ENCODE peak calls at places on chromosomes 4 and X, in five cellular contexts. One of them, this sample, is unnamed.

GRCh38 chr4:139311909-139312308 is 9.6 kb upstream of the NDUFC1 start:
- DNase-seq in AG04449: no peak
- DNase-seq in AG10803: no peak
- DNase-seq in osteocyte: no peak
- DNase-seq in mesothelial cell of epicardium: no peak
- DNase-seq in this sample: no peak

GRCh38 chr4:165384608-165385007 is 5.8 kb downstream of the CPE start:
- DNase-seq in AG10803: peak
- DNase-seq in AG04449: no peak
- DNase-seq in osteocyte: no peak
- DNase-seq in mesothelial cell of epicardium: no peak
- DNase-seq in this sample: no peak

GRCh38 chrX:17355976-17356375 is 19.0 kb upstream of the NHS start:
- DNase-seq in AG10803: no peak
- DNase-seq in osteocyte: no peak
- DNase-seq in mesothelial cell of epicardium: no peak
- DNase-seq in AG04449: no peak
- DNase-seq in this sample: no peak

GRCh38 chrX:16970977-16971376 is 24.5 kb downstream of the REPS2 start:
- DNase-seq in osteocyte: no peak
- DNase-seq in mesothelial cell of epicardium: no peak
- DNase-seq in AG04449: no peak
- DNase-seq in AG10803: peak
- DNase-seq in this sample: no peak

GRCh38 chrX:77597090-77597489 is 149.9 kb downstream of the FGF16 start:
- DNase-seq in mesothelial cell of epicardium: no peak
- DNase-seq in AG10803: peak
- DNase-seq in AG04449: no peak
- DNase-seq in osteocyte: no peak
- DNase-seq in this sample: no peak

GRCh38 chr4:73573794-73574528 is 46.3 kb downstream of the RASSF6 start:
- DNase-seq in AG04449: peak
- DNase-seq in mesothelial cell of epicardium: peak
- DNase-seq in AG10803: peak
- DNase-seq in osteocyte: peak
- DNase-seq in this sample: peak

GRCh38 chr4:108834167-108834566 is 71.3 kb upstream of the ETNPPL start:
- DNase-seq in mesothelial cell of epicardium: no peak
- DNase-seq in osteocyte: no peak
- DNase-seq in AG10803: peak
- DNase-seq in AG04449: no peak
- DNase-seq in this sample: no peak

GRCh38 chr4:108336076-108336475 is 167.3 kb upstream of the LEF1 start:
- DNase-seq in AG04449: no peak
- DNase-seq in AG10803: peak
- DNase-seq in osteocyte: no peak
- DNase-seq in mesothelial cell of epicardium: no peak
- DNase-seq in this sample: no peak

GRCh38 chr4:129342820-129343219 is 246.9 kb downstream of the C4orf33 start:
- DNase-seq in mesothelial cell of epicardium: no peak
- DNase-seq in osteocyte: no peak
- DNase-seq in AG10803: peak
- DNase-seq in AG04449: peak
- DNase-seq in this sample: no peak

GRCh38 chr4:147754037-147754445 is 22.2 kb downstream of the ARHGAP10 start:
- DNase-seq in AG10803: peak
- DNase-seq in AG04449: peak
- DNase-seq in mesothelial cell of epicardium: no peak
- DNase-seq in osteocyte: no peak
- DNase-seq in this sample: no peak

GRCh38 chr4:2795558-2796260 is 2.8 kb downstream of the SH3BP2 start:
- DNase-seq in AG04449: no peak
- DNase-seq in osteocyte: no peak
- DNase-seq in AG10803: no peak
- DNase-seq in mesothelial cell of epicardium: no peak
- DNase-seq in this sample: no peak

GRCh38 chr4:143399113-143399949 is 62.7 kb downstream of the GAB1 start:
- DNase-seq in mesothelial cell of epicardium: no peak
- DNase-seq in osteocyte: no peak
- DNase-seq in AG10803: peak
- DNase-seq in AG04449: no peak
- DNase-seq in this sample: no peak

GRCh38 chr4:100497729-100498250 is 20.0 kb downstream of the EMCN start:
- DNase-seq in AG04449: no peak
- DNase-seq in mesothelial cell of epicardium: no peak
- DNase-seq in AG10803: no peak
- DNase-seq in osteocyte: no peak
- DNase-seq in this sample: no peak

GRCh38 chr4:48831532-48832015 is 686 bp downstream of the OCIAD1 start:
- DNase-seq in mesothelial cell of epicardium: no peak
- DNase-seq in osteocyte: no peak
- DNase-seq in AG04449: no peak
- DNase-seq in AG10803: peak
- DNase-seq in this sample: no peak

GRCh38 chr4:53905935-53906377 is 158.4 kb downstream of the CHIC2 start:
- DNase-seq in mesothelial cell of epicardium: no peak
- DNase-seq in AG04449: no peak
- DNase-seq in AG10803: peak
- DNase-seq in osteocyte: no peak
- DNase-seq in this sample: no peak

GRCh38 chrX:7088968-7089615 is 58.4 kb upstream of the STS start:
- DNase-seq in osteocyte: peak
- DNase-seq in AG10803: no peak
- DNase-seq in mesothelial cell of epicardium: no peak
- DNase-seq in AG04449: no peak
- DNase-seq in this sample: peak

DNA sequence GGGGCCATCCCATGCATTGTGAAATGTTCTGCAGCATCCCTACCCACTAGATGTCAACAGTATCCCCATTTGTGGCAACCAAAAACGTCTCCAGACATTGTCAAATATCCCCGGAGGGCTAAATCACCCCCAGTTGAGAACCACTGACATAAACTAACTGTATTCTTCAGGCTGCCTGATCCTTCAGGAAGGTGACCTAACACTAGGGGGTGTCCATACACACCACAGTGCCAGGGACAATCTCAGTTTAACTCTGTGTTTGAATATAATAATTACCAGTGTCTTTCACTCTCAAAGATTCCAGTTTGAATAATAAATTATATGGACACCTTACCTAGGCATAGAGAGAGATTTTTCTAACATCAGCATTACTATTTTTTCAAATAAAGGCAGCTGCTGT is 6.4 kb downstream of the ACE2 start:
- DNase-seq in osteocyte: no peak
- DNase-seq in AG10803: no peak
- DNase-seq in AG04449: no peak
- DNase-seq in mesothelial cell of epicardium: no peak
- DNase-seq in this sample: no peak
- TF ChIP-seq CTCF in osteocyte: no peak
- TF ChIP-seq CTCF in AG10803: peak
- TF ChIP-seq CTCF in AG04449: no peak
- TF ChIP-seq CTCF in mesothelial cell of epicardium: no peak
- TF ChIP-seq CTCF in this sample: peak

DNA sequence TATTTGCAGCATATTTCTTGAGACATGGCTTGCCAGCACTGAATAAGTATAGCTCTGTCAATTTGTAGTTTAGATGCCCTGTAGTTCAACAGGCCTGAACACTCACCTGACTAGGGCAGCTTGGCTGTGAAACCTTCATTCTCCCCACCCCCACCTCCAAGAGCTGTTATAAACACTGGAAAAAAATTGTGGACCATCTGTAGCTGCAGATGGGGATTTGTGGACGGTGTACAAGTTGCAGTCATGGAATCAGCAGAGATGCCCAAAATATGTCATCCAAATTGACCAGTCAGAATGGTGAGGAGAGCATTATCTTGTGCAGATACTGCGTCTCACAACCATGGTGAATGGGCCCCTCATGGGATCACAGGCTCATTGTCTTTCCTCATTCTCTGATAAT is 76.2 kb upstream of the PAQR3 start:
- DNase-seq in osteocyte: no peak
- DNase-seq in AG10803: no peak
- DNase-seq in AG04449: no peak
- DNase-seq in mesothelial cell of epicardium: no peak
- DNase-seq in this sample: no peak
- TF ChIP-seq CTCF in osteocyte: no peak
- TF ChIP-seq CTCF in AG10803: no peak
- TF ChIP-seq CTCF in AG04449: no peak
- TF ChIP-seq CTCF in mesothelial cell of epicardium: no peak
- TF ChIP-seq CTCF in this sample: no peak

DNA sequence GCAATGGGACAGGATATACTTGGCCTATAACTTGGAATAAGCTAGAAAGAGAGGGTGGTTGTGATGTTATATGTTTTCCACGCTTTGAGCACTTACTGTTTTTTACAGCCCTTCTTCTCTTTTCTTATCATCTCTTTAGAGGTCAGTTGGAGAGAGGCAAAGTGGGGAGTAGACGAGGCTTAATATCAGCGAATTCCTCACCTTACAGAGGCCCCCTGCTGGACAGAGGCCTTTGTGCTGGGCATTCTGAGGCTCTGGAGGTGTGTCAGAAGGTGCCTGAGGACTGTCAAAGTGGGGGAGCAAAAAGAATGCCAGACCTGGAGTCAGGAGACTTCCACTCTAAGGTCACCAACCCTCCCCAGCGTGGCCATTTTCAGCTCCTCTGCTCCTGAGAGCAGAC is 42.5 kb downstream of the MAMLD1 start:
- DNase-seq in osteocyte: no peak
- DNase-seq in AG10803: no peak
- DNase-seq in mesothelial cell of epicardium: no peak
- DNase-seq in AG04449: no peak
- DNase-seq in this sample: no peak
- TF ChIP-seq CTCF in osteocyte: no peak
- TF ChIP-seq CTCF in AG10803: no peak
- TF ChIP-seq CTCF in mesothelial cell of epicardium: no peak
- TF ChIP-seq CTCF in AG04449: no peak
- TF ChIP-seq CTCF in this sample: peak

DNA sequence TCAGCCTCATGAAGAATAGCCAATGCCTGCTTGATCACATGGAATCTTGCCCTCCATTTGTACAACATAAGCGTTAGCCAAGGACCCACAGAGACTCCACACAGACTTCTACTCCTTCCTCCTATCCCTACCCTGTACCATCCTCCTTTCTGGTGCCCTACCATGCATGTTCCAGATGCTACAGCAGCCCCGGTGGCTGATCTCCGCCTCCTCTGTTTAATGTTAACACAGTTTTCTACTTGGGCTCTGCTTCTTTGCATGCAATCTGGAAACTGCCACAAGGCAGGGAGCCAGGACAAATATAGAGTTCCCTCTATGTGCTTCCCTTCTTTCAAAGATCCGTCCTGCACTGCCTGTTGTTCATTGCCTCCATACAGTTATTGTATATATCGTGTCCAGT is 368.6 kb upstream of the TENM3 start:
- DNase-seq in AG10803: no peak
- DNase-seq in osteocyte: no peak
- DNase-seq in AG04449: no peak
- DNase-seq in mesothelial cell of epicardium: no peak
- DNase-seq in this sample: no peak
- TF ChIP-seq CTCF in AG10803: no peak
- TF ChIP-seq CTCF in osteocyte: peak
- TF ChIP-seq CTCF in AG04449: no peak
- TF ChIP-seq CTCF in mesothelial cell of epicardium: no peak
- TF ChIP-seq CTCF in this sample: no peak

DNA sequence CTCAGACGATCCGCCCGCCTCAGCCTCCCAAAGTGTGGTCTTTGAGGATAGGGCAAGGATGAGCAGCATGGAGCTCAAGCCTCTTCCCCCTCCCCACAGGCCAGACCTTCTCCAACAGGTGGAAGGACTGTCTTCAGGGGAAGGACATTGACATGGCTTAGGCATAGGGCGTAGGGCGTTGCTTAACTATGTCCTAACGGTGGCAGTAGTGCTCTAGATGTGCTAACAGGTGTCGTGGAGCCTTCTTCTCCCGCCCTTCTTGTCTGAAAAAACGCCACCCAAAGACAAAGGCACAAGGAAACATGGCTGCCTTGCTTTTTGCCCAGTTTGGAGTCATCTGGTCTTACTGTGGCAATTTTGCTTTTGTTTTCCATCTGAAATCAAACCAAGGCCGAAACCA is 219.8 kb downstream of the OR13H1 start:
- DNase-seq in AG10803: peak
- DNase-seq in AG04449: no peak
- DNase-seq in mesothelial cell of epicardium: no peak
- DNase-seq in osteocyte: peak
- DNase-seq in this sample: no peak
- TF ChIP-seq CTCF in AG10803: no peak
- TF ChIP-seq CTCF in AG04449: no peak
- TF ChIP-seq CTCF in mesothelial cell of epicardium: no peak
- TF ChIP-seq CTCF in osteocyte: no peak
- TF ChIP-seq CTCF in this sample: no peak

GRCh38 chrX:27918799-27919198 is 62.5 kb downstream of the DCAF8L1 start:
- DNase-seq in AG10803: no peak
- DNase-seq in AG04449: no peak
- DNase-seq in mesothelial cell of epicardium: no peak
- DNase-seq in osteocyte: no peak
- DNase-seq in this sample: no peak
- TF ChIP-seq CTCF in AG10803: no peak
- TF ChIP-seq CTCF in AG04449: no peak
- TF ChIP-seq CTCF in mesothelial cell of epicardium: no peak
- TF ChIP-seq CTCF in osteocyte: peak
- TF ChIP-seq CTCF in this sample: peak

GRCh38 chr4:88526221-88526815 is 2.7 kb upstream of the PYURF start:
- DNase-seq in AG10803: peak
- DNase-seq in mesothelial cell of epicardium: no peak
- DNase-seq in AG04449: no peak
- DNase-seq in osteocyte: no peak
- DNase-seq in this sample: no peak
- TF ChIP-seq CTCF in AG10803: peak
- TF ChIP-seq CTCF in mesothelial cell of epicardium: no peak
- TF ChIP-seq CTCF in AG04449: no peak
- TF ChIP-seq CTCF in osteocyte: peak
- TF ChIP-seq CTCF in this sample: peak

This sample was measured in progenitor cell of endocrine pancreas.